ENCODE peak calls at places on chromosome 1, in nine cellular contexts. N is activated T-cell treated with anti-CD3 and anti-CD28 coated beads for 1 hour, U is EL, H is cardiac fibroblast, O is heart right ventricle, R is bronchial epithelial cell, Z is cerebellar cortex, Y is fibroblast of lung, E is T-helper 9 cell. C is an unnamed sample.

GRCh38 chr1:234386122-234386521 is 12.9 kb downstream of the COA6 start:
- DNase-seq in N (no peak), U (no peak), H (no peak), O (no peak), R (no peak), Z (no peak), Y (no peak), E (no peak), C (no peak)

GRCh38 chr1:182182311-182182710 is 120.8 kb upstream of the ZNF648 start:
- DNase-seq in N (no peak), U (no peak), H (no peak), O (no peak), R (no peak), Z (no peak), Y (no peak), E (no peak), C (no peak)

GRCh38 chr1:111778541-111779051 is 22.9 kb downstream of the DDX20 start:
- DNase-seq in N (no peak), U (peak), H (no peak), O (no peak), R (no peak), Z (no peak), Y (no peak), E (no peak), C (no peak)

GRCh38 chr1:204858381-204858821 is 12.3 kb upstream of the NFASC start:
- DNase-seq in N (no peak), U (no peak), H (no peak), O (no peak), R (no peak), Z (no peak), Y (no peak), E (no peak), C (no peak)

GRCh38 chr1:173669491-173669941 is at the start of gene ANKRD45:
- DNase-seq in N (no peak), U (peak), H (peak), O (peak), R (no peak), Z (no peak), Y (peak), E (no peak), C (peak)

GRCh38 chr1:39387452-39387851 is 104.0 kb upstream of the BMP8A start:
- DNase-seq in N (no peak), U (peak), H (peak), O (no peak), R (peak), Z (no peak), Y (peak), E (no peak), C (no peak)

GRCh38 chr1:193181526-193181925 is 4.9 kb downstream of the B3GALT2 start:
- DNase-seq in N (no peak), U (peak), H (peak), O (no peak), R (no peak), Z (no peak), Y (no peak), E (no peak), C (no peak)

GRCh38 chr1:21012937-21013336 is 163.8 kb downstream of the EIF4G3 start:
- DNase-seq in N (no peak), U (peak), H (no peak), O (no peak), R (no peak), Z (no peak), Y (peak), E (no peak), C (no peak)

GRCh38 chr1:2859219-2859880 is 57.9 kb upstream of the TTC34 start:
- DNase-seq in N (no peak), U (no peak), H (no peak), O (no peak), R (no peak), Z (no peak), Y (no peak), E (no peak), C (no peak)

GRCh38 chr1:14763977-14764376 is 165.5 kb downstream of the KAZN start:
- DNase-seq in N (no peak), U (no peak), H (no peak), O (no peak), R (no peak), Z (no peak), Y (no peak), E (no peak), C (no peak)

GRCh38 chr1:110335265-110335664 is 3.9 kb upstream of the RBM15 start:
- DNase-seq in N (no peak), U (no peak), H (no peak), O (no peak), R (no peak), Z (no peak), Y (no peak), E (no peak), C (no peak)

GRCh38 chr1:226637147-226637935 is 88.8 kb downstream of the STUM start:
- DNase-seq in N (no peak), U (no peak), H (peak), O (peak), R (no peak), Z (peak), Y (peak), E (no peak), C (no peak)

GRCh38 chr1:116711061-116711582 is 43.1 kb upstream of the CD2 start:
- DNase-seq in N (no peak), U (no peak), H (no peak), O (no peak), R (peak), Z (no peak), Y (no peak), E (no peak), C (no peak)

GRCh38 chr1:24393892-24394291 is 19.7 kb downstream of the STPG1 start:
- DNase-seq in N (no peak), U (peak), H (peak), O (no peak), R (peak), Z (peak), Y (peak), E (no peak), C (no peak)

GRCh38 chr1:227357229-227358078 is 39.2 kb upstream of the CDC42BPA start:
- DNase-seq in N (no peak), U (peak), H (peak), O (peak), R (peak), Z (no peak), Y (peak), E (no peak), C (no peak)

GRCh38 chr1:223276029-223276428 is 87.9 kb downstream of the SUSD4 start:
- DNase-seq in N (no peak), U (no peak), H (no peak), O (no peak), R (no peak), Z (no peak), Y (no peak), E (no peak), C (no peak)

GRCh38 chr1:168419746-168420145 is 124.1 kb downstream of the XCL2 start:
- DNase-seq in N (no peak), U (peak), H (no peak), O (no peak), R (no peak), Z (no peak), Y (no peak), E (no peak), C (no peak)

GRCh38 chr1:106986603-106987002 is 69.9 kb upstream of the PRMT6 start:
- DNase-seq in N (no peak), U (no peak), H (no peak), O (no peak), R (no peak), Z (no peak), Y (no peak), E (no peak), C (no peak)

GRCh38 chr1:199593475-199593874 is 434.0 kb upstream of the NR5A2 start:
- DNase-seq in N (no peak), U (no peak), H (no peak), O (no peak), R (no peak), Z (no peak), Y (no peak), E (no peak), C (no peak)

GRCh38 chr1:45954401-45954847 is 151.0 kb downstream of the MAST2 start:
- DNase-seq in N (no peak), U (peak), H (peak), O (peak), R (peak), Z (no peak), Y (peak), E (no peak), C (no peak)

GRCh38 chr1:234539666-234540403 is 60.9 kb upstream of the TARBP1 start:
- DNase-seq in N (no peak), U (no peak), H (peak), O (no peak), R (no peak), Z (no peak), Y (no peak), E (no peak), C (no peak)

GRCh38 chr1:84480658-84481057 is 1.6 kb downstream of the RPF1 start:
- DNase-seq in N (no peak), U (no peak), H (no peak), O (no peak), R (no peak), Z (no peak), Y (no peak), E (no peak), C (no peak)

GRCh38 chr1:24441996-24442668 is 26.5 kb downstream of the NIPAL3 start:
- DNase-seq in N (no peak), U (no peak), H (no peak), O (no peak), R (no peak), Z (no peak), Y (no peak), E (no peak), C (no peak)

GRCh38 chr1:177307771-177308170 is 137.0 kb downstream of the BRINP2 start:
- DNase-seq in N (no peak), U (no peak), H (peak), O (no peak), R (peak), Z (no peak), Y (peak), E (no peak), C (no peak)

GRCh38 chr1:83029916-83030315 is 969.0 kb downstream of the TTLL7 start:
- DNase-seq in N (no peak), U (peak), H (no peak), O (no peak), R (peak), Z (no peak), Y (peak), E (no peak), C (no peak)

GRCh38 chr1:44798481-44799365 is 1.5 kb upstream of the PLK3 start:
- DNase-seq in N (no peak), U (no peak), H (no peak), O (no peak), R (no peak), Z (no peak), Y (no peak), E (no peak), C (no peak)

GRCh38 chr1:24588573-24588972 is 32.7 kb downstream of the NCMAP start:
- DNase-seq in N (no peak), U (no peak), H (no peak), O (no peak), R (no peak), Z (no peak), Y (no peak), E (no peak), C (no peak)

GRCh38 chr1:165539908-165540307 is 3.9 kb upstream of the LRRC52 start:
- DNase-seq in N (no peak), U (no peak), H (no peak), O (peak), R (no peak), Z (no peak), Y (no peak), E (no peak), C (no peak)

GRCh38 chr1:226609836-226610455 is 61.4 kb downstream of the STUM start:
- DNase-seq in N (no peak), U (no peak), H (peak), O (no peak), R (no peak), Z (no peak), Y (no peak), E (no peak), C (no peak)

GRCh38 chr1:25672763-25673409 is 56.3 kb downstream of the MAN1C1 start:
- DNase-seq in N (no peak), U (peak), H (no peak), O (no peak), R (no peak), Z (no peak), Y (no peak), E (no peak), C (no peak)

GRCh38 chr1:5286244-5286643 is 631.8 kb downstream of the AJAP1 start:
- DNase-seq in N (peak), U (no peak), H (no peak), O (no peak), R (no peak), Z (no peak), Y (no peak), E (peak), C (no peak)

GRCh38 chr1:53526451-53527101 is 67.4 kb downstream of the DMRTB1 start:
- DNase-seq in N (no peak), U (no peak), H (peak), O (peak), R (no peak), Z (no peak), Y (peak), E (no peak), C (no peak)